ENCODE peak calls at places on chromosomes 5 and 9, in four cellular contexts. D, K, G and P are unnamed samples.
A peak's percentile ranks its signal among the peaks of the same experiment; 100 is the strongest.

GRCh38 chr9:6007770-6008168 is 7.7 kb downstream of the RANBP6 start:
- DNase-seq in K (peak; percentile 54), D (peak; percentile 83), G (peak; percentile 69), P (peak; percentile 38)

GRCh38 chr9:92187390-92187789 is 72.2 kb upstream of the SPTLC1 start:
- DNase-seq in K (no peak), D (no peak), G (no peak), P (no peak)

GRCh38 chr9:38437193-38437823 is 13.1 kb upstream of the IGFBPL1 start:
- DNase-seq in D (no peak), G (no peak), K (peak; percentile 91), P (peak; percentile 64)

GRCh38 chr5:68419637-68420452 is 204.3 kb downstream of the PIK3R1 start:
- DNase-seq in D (no peak), K (no peak), G (peak; percentile 73), P (no peak)

GRCh38 chr5:94562327-94562971 is 56.0 kb downstream of the KIAA0825 start:
- DNase-seq in D (no peak), K (no peak), G (no peak), P (no peak)

GRCh38 chr5:78747703-78748359 is 99.3 kb upstream of the LHFPL2 start:
- DNase-seq in G (no peak), K (no peak), D (no peak), P (no peak)

GRCh38 chr9:84411647-84412267 is 71.2 kb upstream of the SLC28A3 start:
- DNase-seq in D (no peak), K (no peak), G (no peak), P (no peak)

GRCh38 chr5:175521313-175521833 is 43.0 kb downstream of the SFXN1 start:
- DNase-seq in K (no peak), G (no peak), D (no peak), P (no peak)

GRCh38 chr5:96413028-96413427 is 20.0 kb downstream of the PCSK1 start:
- DNase-seq in K (no peak), G (no peak), D (no peak), P (no peak)

GRCh38 chr9:133792721-133793470 is 54.7 kb upstream of the SARDH start:
- DNase-seq in G (peak; percentile 81), K (peak; percentile 27), D (peak; percentile 80), P (peak; percentile 70)

GRCh38 chr9:108953983-108954574 is 19.9 kb downstream of the ABITRAM start:
- DNase-seq in G (peak; percentile 28), D (no peak), K (peak; percentile 61), P (peak; percentile 57)

GRCh38 chr9:5441043-5441442 is 3.3 kb upstream of the PLGRKT start:
- DNase-seq in K (no peak), D (no peak), G (no peak), P (no peak)

GRCh38 chr9:96782241-96782640 is 4.4 kb upstream of the ZNF510 start:
- DNase-seq in D (no peak), G (no peak), K (no peak), P (no peak)

GRCh38 chr9:98046161-98046543 is 10.4 kb upstream of the NANS start:
- DNase-seq in D (no peak), G (no peak), K (no peak), P (no peak)

GRCh38 chr5:160166973-160167622 is 47.8 kb upstream of the PWWP2A start:
- DNase-seq in D (no peak), G (no peak), K (no peak), P (no peak)

GRCh38 chr5:122871669-122872068 is 26.3 kb downstream of the SNX24 start:
- DNase-seq in D (no peak), G (no peak), K (no peak), P (no peak)

GRCh38 chr9:7910426-7911015 is 110.9 kb upstream of the DMAC1 start:
- DNase-seq in K (no peak), G (no peak), D (no peak), P (no peak)

GRCh38 chr5:126971455-126972019 is 58.8 kb downstream of the MARCHF3 start:
- DNase-seq in D (no peak), K (no peak), G (peak; percentile 84), P (no peak)

GRCh38 chr5:75335952-75336624 is 932 bp upstream of the HMGCR start:
- DNase-seq in G (peak; percentile 18), K (peak; percentile 81), D (no peak), P (peak; percentile 67)

GRCh38 chr9:90307177-90307833 is 335.3 kb downstream of the DIRAS2 start:
- DNase-seq in D (no peak), G (no peak), K (no peak), P (no peak)

GRCh38 chr5:167902298-167902697 is 389.1 kb upstream of the WWC1 start:
- DNase-seq in K (no peak), D (no peak), G (no peak), P (no peak)

GRCh38 chr9:130185494-130186005 is 13.3 kb downstream of the NCS1 start:
- DNase-seq in D (no peak), K (no peak), G (no peak), P (no peak)

GRCh38 chr9:13445123-13445522 is 165.6 kb upstream of the MPDZ start:
- DNase-seq in G (no peak), K (no peak), D (no peak), P (no peak)

GRCh38 chr9:5910413-5911057 is 19.8 kb downstream of the MLANA start:
- DNase-seq in D (no peak), G (no peak), K (no peak), P (no peak)

GRCh38 chr5:88677943-88678779 is 204.8 kb downstream of the MEF2C start:
- DNase-seq in G (no peak), D (peak; percentile 63), K (no peak), P (no peak)

GRCh38 chr9:118961857-118962256 is 407.4 kb downstream of the BRINP1 start:
- DNase-seq in K (no peak), D (no peak), G (no peak), P (peak; percentile 1)

GRCh38 chr9:93651521-93651950 is 75.2 kb downstream of the PHF2 start:
- DNase-seq in K (no peak), D (peak; percentile 8), G (no peak), P (no peak)

GRCh38 chr9:4055055-4055454 is 244.8 kb downstream of the GLIS3 start:
- DNase-seq in K (no peak), G (no peak), D (no peak), P (no peak)

GRCh38 chr5:68261174-68262021 is 45.8 kb downstream of the PIK3R1 start:
- DNase-seq in D (no peak), K (no peak), G (no peak), P (no peak)

GRCh38 chr5:155807884-155808576 is 518.9 kb upstream of the SGCD start:
- DNase-seq in D (no peak), K (no peak), G (no peak), P (no peak)

GRCh38 chr9:110808599-110808980 is 140.0 kb downstream of the MUSK start:
- DNase-seq in G (no peak), D (no peak), K (no peak), P (no peak)

GRCh38 chr9:134243778-134244467 is 79.6 kb upstream of the RNU6ATAC start:
- DNase-seq in D (no peak), G (no peak), K (no peak), P (no peak)

GRCh38 chr9:88076286-88077070 is 61.8 kb downstream of the SPATA31C2 start:
- DNase-seq in K (peak; percentile 50), G (peak; percentile 39), D (peak; percentile 71), P (peak; percentile 82)

DNA sequence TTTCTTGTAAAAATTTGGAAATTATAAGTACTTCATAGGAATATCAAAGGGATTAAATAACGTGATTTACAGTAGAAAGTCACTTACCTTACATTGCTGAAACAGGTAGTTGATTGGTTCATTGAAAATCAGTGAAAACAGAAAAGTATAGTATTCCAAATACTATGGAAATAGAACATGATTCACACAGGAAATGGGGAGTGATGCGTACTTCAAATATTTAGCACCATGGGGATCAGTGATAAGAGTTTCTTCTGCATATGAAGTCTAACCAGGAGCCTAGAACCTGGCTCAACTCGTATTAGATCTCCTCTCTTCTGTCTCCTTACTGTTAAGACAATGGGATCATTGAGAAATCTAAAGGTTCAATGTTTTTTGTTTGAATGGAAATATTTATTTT is 133.3 kb downstream of the FAM174A start:
- DNase-seq in D (no peak), G (no peak), K (no peak), P (no peak)
- TF ChIP-seq NR3C1 in D (no peak), G (no peak), K (no peak), P (no peak)

GRCh38 chr9:37424686-37425297 is 2.3 kb downstream of the GRHPR start:
- DNase-seq in D (no peak), K (no peak), G (no peak), P (no peak)
- TF ChIP-seq NR3C1 in D (no peak), K (no peak), G (no peak), P (no peak)

GRCh38 chr5:134564396-134564795 is 38.9 kb downstream of the JADE2 start:
- DNase-seq in K (no peak), D (no peak), G (no peak), P (no peak)

GRCh38 chr5:134561871-134562296 is 36.4 kb downstream of the JADE2 start:
- DNase-seq in K (peak; percentile 8), D (peak; percentile 39), G (peak; percentile 49), P (peak; percentile 48)

GRCh38 chr5:134566741-134567221 is 41.3 kb downstream of the JADE2 start:
- DNase-seq in G (no peak), D (no peak), K (no peak), P (no peak)

GRCh38 chr5:134566181-134566740 is 40.8 kb downstream of the JADE2 start:
- DNase-seq in D (no peak), K (no peak), G (no peak), P (no peak)

GRCh38 chr5:134563962-134564361 is 38.5 kb downstream of the JADE2 start:
- DNase-seq in K (no peak), G (no peak), D (no peak), P (no peak)
- TF ChIP-seq NR3C1 in K (no peak), G (no peak), D (no peak), P (no peak)

DNA sequence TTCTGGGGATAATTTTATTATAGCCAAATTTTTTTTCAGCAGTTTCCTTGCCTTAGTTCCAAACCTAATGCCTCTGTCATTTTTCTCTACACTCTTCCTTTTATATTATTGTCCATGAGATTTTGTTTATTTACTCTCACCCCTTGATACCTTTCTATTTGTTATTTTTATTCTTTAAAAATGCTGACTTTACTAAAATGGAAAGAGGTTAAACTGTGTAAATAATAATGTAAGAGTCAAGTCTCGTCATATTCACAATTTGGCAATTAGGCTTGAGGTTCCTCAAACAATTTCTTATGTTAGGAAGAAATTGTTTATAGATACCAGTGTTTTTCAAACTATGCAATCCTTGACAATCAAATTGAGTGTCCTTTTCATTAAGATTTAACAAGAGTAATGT is 428.6 kb upstream of the CDH9 start:
- DNase-seq in G (no peak), D (no peak), K (no peak), P (no peak)
- TF ChIP-seq NR3C1 in G (no peak), D (no peak), K (no peak), P (no peak)

DNA sequence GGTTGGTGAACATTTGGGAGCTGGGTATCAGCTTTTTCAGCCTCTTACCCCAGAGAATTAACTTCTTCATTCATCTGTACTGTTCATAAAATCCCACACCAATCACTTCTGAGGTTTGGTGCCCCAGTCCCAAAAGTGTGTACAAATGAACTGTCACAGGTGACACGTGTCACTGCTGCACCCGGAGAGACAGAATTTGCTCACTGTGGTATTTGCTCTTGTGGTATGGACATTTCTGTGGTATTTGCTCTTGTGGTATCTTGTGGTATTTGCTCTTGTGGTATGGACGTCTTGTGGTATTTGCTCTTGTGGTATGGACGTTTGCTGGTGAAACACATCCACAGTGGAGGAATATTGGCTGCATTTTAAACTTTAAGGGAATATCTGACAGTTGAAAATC is 214.9 kb upstream of the DAP start:
- DNase-seq in K (no peak), D (no peak), G (no peak), P (no peak)
- TF ChIP-seq NR3C1 in K (no peak), D (no peak), G (no peak), P (no peak)